ENCODE peak calls at places on chromosomes 13 and 19, in six cellular contexts. E, M, J, H, I and O are unnamed samples.
A peak's percentile ranks its signal among the peaks of the same experiment; 100 is the strongest.

GRCh38 chr19:35696835-35697234 is 7.5 kb upstream of the ZBTB32 start:
- DNase-seq in H (no peak), E (no peak), M (no peak), J (no peak), I (no peak), O (no peak)

GRCh38 chr13:66364346-66364745 is 865.8 kb downstream of the PCDH9 start:
- DNase-seq in M (no peak), H (peak; percentile 58), E (no peak), I (no peak), J (no peak), O (no peak)

GRCh38 chr13:41791056-41791455 is 169.9 kb downstream of the VWA8 start:
- DNase-seq in H (peak; percentile 24), E (no peak), I (no peak), M (no peak), J (no peak), O (no peak)

GRCh38 chr13:102903659-102904407 is 58.0 kb downstream of the ERCC5 start:
- DNase-seq in H (peak; percentile 18), I (no peak), E (no peak), M (no peak), J (no peak), O (no peak)

GRCh38 chr13:30301827-30302226 is 5.5 kb downstream of the KATNAL1 start:
- DNase-seq in H (no peak), I (no peak), J (no peak), M (no peak), E (no peak), O (no peak)

GRCh38 chr13:34340534-34340933 is 522.6 kb downstream of the RFC3 start:
- DNase-seq in H (no peak), E (no peak), I (no peak), M (no peak), J (no peak), O (no peak)

GRCh38 chr19:722553-723101 is 13.9 kb downstream of the PALM start:
- DNase-seq in M (no peak), J (no peak), I (no peak), E (no peak), H (no peak), O (no peak)

GRCh38 chr19:33282036-33282686 is 20.2 kb downstream of the CEBPA start:
- DNase-seq in I (no peak), E (no peak), H (no peak), J (no peak), M (no peak), O (no peak)

GRCh38 chr13:31119966-31120733 is 41.6 kb downstream of the HSPH1 start:
- DNase-seq in M (no peak), I (no peak), J (no peak), E (no peak), H (peak; percentile 11), O (no peak)

GRCh38 chr19:9671654-9672053 is 3.2 kb downstream of the ZNF562 start:
- DNase-seq in E (no peak), H (no peak), J (no peak), I (no peak), M (no peak), O (no peak)

GRCh38 chr19:33704271-33704670 is 82.5 kb downstream of the CHST8 start:
- DNase-seq in J (no peak), M (no peak), H (no peak), I (no peak), E (peak; percentile 30), O (no peak)

GRCh38 chr19:18594096-18594823 is 5.7 kb downstream of the REX1BD start:
- DNase-seq in E (peak; percentile 90), J (peak; percentile 87), H (peak; percentile 76), M (no peak), I (no peak), O (no peak)

GRCh38 chr19:17779281-17779930 is 15.5 kb upstream of the B3GNT3 start:
- DNase-seq in I (no peak), M (peak; percentile 93), E (no peak), H (peak; percentile 15), J (no peak), O (peak; percentile 59)

DNA sequence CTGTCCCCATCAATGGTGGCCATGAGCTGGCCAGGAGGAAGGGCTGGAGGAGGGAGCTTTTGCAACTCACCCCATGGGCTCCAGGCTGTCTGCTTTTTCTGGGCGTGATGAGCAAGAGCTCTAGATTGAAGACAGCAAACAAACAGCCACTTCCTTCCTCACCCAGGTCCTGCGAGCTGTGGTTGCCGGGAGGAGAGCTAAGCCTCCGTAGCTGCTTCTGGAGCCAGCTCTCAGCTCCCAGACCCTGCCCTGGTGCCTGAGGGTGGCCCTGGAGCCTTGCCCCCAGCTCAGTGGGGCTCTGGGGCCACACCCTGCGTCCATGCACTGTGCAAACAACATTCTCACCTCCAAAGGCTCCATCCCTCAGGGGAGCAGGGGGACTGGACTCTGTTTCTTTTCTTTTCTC is 6.2 kb downstream of the MYO1F start:
- DNase-seq in H (peak; percentile 68), M (no peak), E (no peak), J (no peak), I (no peak), O (no peak)
- TF ChIP-seq POLR2A in H (no peak), M (no peak), E (no peak), J (no peak), I (no peak), O (no peak)

GRCh38 chr13:100789968-100790367 is 115.4 kb upstream of the TMTC4 start:
- DNase-seq in E (no peak), I (no peak), J (no peak), H (no peak), M (no peak), O (no peak)
- H3K27ac ChIP-seq in E (no peak overlapping the region), I (no peak overlapping the region), J (no peak overlapping the region), H (no peak overlapping the region), M (no peak overlapping the region), O (no peak overlapping the region)

GRCh38 chr19:4386038-4386782 is 14.1 kb downstream of the SH3GL1 start:
- DNase-seq in H (peak; percentile 53), M (no peak), I (no peak), J (no peak), E (no peak), O (no peak)
- TF ChIP-seq CTCF in H (peak; percentile 45), M (no peak), I (no peak), J (no peak), E (no peak), O (no peak)

DNA sequence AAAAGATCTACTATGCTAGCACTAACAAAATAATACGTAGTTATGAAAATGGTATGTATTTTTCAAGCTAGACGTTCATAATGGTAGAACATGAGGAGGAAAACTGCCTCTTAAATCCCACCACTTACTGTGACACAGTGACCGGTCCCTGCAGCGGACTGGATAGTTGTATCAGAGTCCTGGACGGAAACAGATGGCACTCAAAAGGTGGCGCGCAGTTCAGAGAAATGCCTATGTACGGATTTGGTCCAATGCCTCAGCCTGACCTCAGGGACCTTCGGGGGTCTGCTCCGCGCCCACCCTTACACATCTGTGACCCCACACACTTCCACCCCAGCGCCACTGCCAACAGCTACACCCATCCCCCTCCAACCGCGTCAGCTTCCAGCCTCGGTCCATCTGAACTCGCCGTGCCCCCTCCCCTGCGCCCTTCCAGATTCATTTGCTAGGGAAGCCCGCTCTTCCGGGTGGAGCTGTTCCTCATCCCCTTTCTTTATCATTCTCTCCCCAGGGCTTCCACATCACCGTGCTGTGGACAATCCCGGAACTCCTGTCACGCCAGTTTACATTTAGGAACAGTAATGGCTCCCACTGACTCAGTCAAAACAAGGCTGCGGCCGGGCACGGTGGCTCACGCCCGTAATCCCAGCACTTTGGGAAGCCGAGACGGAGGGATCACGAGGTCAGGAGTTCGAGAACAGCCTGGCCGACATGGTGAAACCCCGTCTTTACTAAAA is 794 bp upstream of the LENG8 start:
- DNase-seq in M (no peak), I (no peak), H (peak; percentile 68), E (peak; percentile 84), J (peak; percentile 58), O (peak; percentile 61)
- TF ChIP-seq POLR2A in M (peak; percentile 14), I (no peak), H (no peak), E (no peak), J (no peak), O (no peak)